ENCODE peak calls at places on chromosomes 2 and 18, in four cellular contexts. T, D, M and Z are unnamed samples.

GRCh38 chr2:128537646-128538045 is 219.0 kb upstream of the HS6ST1 start:
- DNase-seq in T (no peak), D (no peak), M (no peak), Z (no peak)

GRCh38 chr2:1864301-1864980 is 120.1 kb upstream of the PXDN start:
- DNase-seq in T (no peak), D (no peak), M (no peak), Z (no peak)

GRCh38 chr18:54882318-54882717 is 54.0 kb downstream of the RAB27B start:
- DNase-seq in T (no peak), D (no peak), M (no peak), Z (no peak)

GRCh38 chr2:54704238-54704637 is 19.2 kb upstream of the EML6 start:
- DNase-seq in T (no peak), D (no peak), M (no peak), Z (no peak)

GRCh38 chr2:146820672-146821071 is 1024.2 kb upstream of the ACVR2A start:
- DNase-seq in T (peak), D (no peak), M (peak), Z (peak)

GRCh38 chr2:64979744-64980143 is 9.5 kb upstream of the SLC1A4 start:
- DNase-seq in T (peak), D (no peak), M (no peak), Z (no peak)

GRCh38 chr18:6139007-6139406 is 243.7 kb upstream of the TMEM200C start:
- DNase-seq in T (no peak), D (no peak), M (no peak), Z (no peak)

GRCh38 chr2:234178309-234179030 is 128.0 kb downstream of the SPP2 start:
- DNase-seq in T (peak), D (peak), M (no peak), Z (no peak)

GRCh38 chr2:204109681-204110080 is 173.1 kb downstream of the ICOS start:
- DNase-seq in T (no peak), D (peak), M (no peak), Z (no peak)

GRCh38 chr2:81324046-81324445 is 1019.5 kb upstream of the LRRTM1 start:
- DNase-seq in T (peak), D (no peak), M (no peak), Z (no peak)
- TF ChIP-seq CTCF in T (peak), D (no peak), M (no peak), Z (peak)

GRCh38 chr2:207621640-207622039 is 3.6 kb downstream of the METTL21A start:
- DNase-seq in T (no peak), D (no peak), M (no peak), Z (no peak)

GRCh38 chr2:207624170-207625013 is 802 bp downstream of the METTL21A start:
- DNase-seq in T (peak), D (peak), M (peak), Z (peak)

GRCh38 chr2:207629553-207629952 is 4.4 kb upstream of the METTL21A start:
- DNase-seq in T (no peak), D (no peak), M (no peak), Z (no peak)

GRCh38 chr2:207630491-207630890 is 5.3 kb upstream of the METTL21A start:
- DNase-seq in T (no peak), D (no peak), M (no peak), Z (no peak)

GRCh38 chr2:207625014-207625755 is at the start of gene METTL21A:
- DNase-seq in T (peak), D (peak), M (peak), Z (peak)
- TF ChIP-seq CTCF in T (peak), D (no peak), M (peak), Z (peak)

GRCh38 chr2:171447675-171448074 is 13.6 kb downstream of the DCAF17 start:
- DNase-seq in T (no peak), D (no peak), M (no peak), Z (no peak)
- TF ChIP-seq CTCF in T (peak), D (no peak), M (peak), Z (no peak)

DNA sequence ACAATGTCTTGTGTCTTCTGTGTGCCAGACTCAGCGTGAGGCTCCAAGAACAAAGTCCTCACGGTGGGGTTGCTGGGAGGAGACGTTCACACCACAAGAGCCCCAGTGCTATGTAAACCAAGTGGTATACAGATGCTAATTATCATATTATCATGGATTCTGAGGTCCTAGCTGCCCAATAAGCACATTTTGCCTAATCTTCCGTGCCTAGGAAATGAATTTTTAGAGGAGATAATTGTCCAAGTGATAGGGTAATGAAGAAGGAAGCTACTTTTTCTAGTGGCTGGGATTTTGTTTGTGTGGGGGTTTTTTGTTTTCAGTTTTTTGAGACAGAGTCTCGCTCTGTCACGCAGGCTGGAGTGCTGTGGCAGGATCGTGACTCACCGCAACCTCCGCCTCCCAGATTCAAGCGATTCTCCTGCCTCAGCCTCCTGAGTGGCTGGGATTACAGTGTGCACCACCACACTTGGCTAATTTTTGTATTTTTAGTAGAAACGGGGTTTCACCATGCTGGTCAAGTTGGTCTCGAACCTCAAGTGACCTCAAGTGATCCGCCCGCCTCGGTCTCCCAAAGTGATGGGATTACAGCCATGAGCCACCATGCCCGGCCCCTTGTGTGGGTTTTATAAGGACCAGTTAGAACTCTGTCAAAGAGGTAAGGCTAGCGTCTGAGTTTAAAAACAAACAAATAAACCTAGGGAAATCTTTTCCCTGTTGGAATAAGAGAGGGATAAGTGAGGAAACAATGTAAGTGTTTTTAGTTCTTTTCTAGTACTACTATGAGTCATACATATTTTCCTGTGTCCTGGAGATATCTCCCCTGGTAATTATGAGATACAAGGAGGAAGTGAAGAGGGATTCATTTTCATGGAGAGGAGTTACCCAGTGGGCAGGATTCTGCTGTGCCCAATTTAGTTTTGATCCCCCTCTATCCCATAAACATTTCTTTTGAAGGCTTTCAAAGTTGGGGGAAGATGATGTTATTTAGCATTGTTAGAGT is 9.5 kb upstream of the SMAD7 start:
- DNase-seq in T (no peak), D (no peak), M (no peak), Z (no peak)
- TF ChIP-seq CTCF in T (no peak), D (no peak), M (no peak), Z (no peak)

GRCh38 chr18:35444636-35445035 is 53.1 kb downstream of the INO80C start:
- DNase-seq in T (no peak), D (no peak), M (no peak), Z (no peak)

GRCh38 chr18:35443847-35444246 is 53.9 kb downstream of the INO80C start:
- DNase-seq in T (no peak), D (no peak), M (no peak), Z (no peak)

GRCh38 chr18:35442701-35443100 is 55.1 kb downstream of the INO80C start:
- DNase-seq in T (no peak), D (no peak), M (no peak), Z (no peak)

GRCh38 chr18:35443434-35443833 is 54.3 kb downstream of the INO80C start:
- DNase-seq in T (no peak), D (no peak), M (no peak), Z (no peak)

GRCh38 chr18:35441857-35442595 is 55.7 kb downstream of the INO80C start:
- DNase-seq in T (peak), D (no peak), M (no peak), Z (peak)
- TF ChIP-seq CTCF in T (no peak), D (no peak), M (no peak), Z (no peak)

GRCh38 chr2:191171708-191172355 is 21.0 kb upstream of the STAT4 start:
- DNase-seq in T (peak), D (no peak), M (peak), Z (peak)
- TF ChIP-seq CTCF in T (no peak), D (no peak), M (no peak), Z (no peak)